ENCODE peak calls at places on chromosomes 5 and 9, in eight cellular contexts. M, H, G, U, Y, V, Q and P are unnamed samples.
A peak's percentile ranks its signal among the peaks of the same experiment; 100 is the strongest.

GRCh38 chr9:88657893-88658292 is 122.9 kb downstream of the NXNL2 start:
- DNase-seq in U (no peak), V (peak; percentile 77), H (no peak), G (no peak), Q (no peak), M (peak; percentile 31), Y (peak; percentile 39), P (no peak)

GRCh38 chr5:98933446-98934072 is 4.8 kb upstream of the CHD1 start:
- DNase-seq in M (no peak), Q (peak; percentile 82), V (no peak), H (no peak), Y (no peak), U (no peak), G (no peak), P (no peak)

GRCh38 chr5:123916331-123917121 is 404.5 kb downstream of the CSNK1G3 start:
- DNase-seq in H (no peak), U (no peak), Y (peak; percentile 65), V (peak; percentile 4), Q (no peak), G (no peak), M (peak; percentile 95), P (peak; percentile 83)

GRCh38 chr9:35905912-35906679 is at the start of gene HRCT1:
- DNase-seq in Y (peak; percentile 99), M (peak; percentile 97), H (peak; percentile 87), U (peak; percentile 93), G (peak; percentile 39), Q (no peak), V (peak; percentile 92), P (peak; percentile 77)

GRCh38 chr5:79056847-79057246 is 12.6 kb downstream of the DMGDH start:
- DNase-seq in Q (no peak), U (no peak), Y (no peak), V (no peak), G (no peak), H (no peak), M (no peak), P (no peak)

GRCh38 chr5:66477591-66477990 is 118.6 kb upstream of the MAST4 start:
- DNase-seq in V (no peak), M (no peak), G (no peak), Y (no peak), U (no peak), H (no peak), Q (no peak), P (no peak)

GRCh38 chr9:101354143-101354764 is 30.6 kb downstream of the BAAT start:
- DNase-seq in H (no peak), U (no peak), Y (no peak), G (no peak), M (peak; percentile 7), V (no peak), Q (no peak), P (no peak)

GRCh38 chr5:67960939-67961338 is 254.6 kb upstream of the PIK3R1 start:
- DNase-seq in U (no peak), Y (no peak), H (no peak), V (no peak), Q (no peak), G (no peak), M (no peak), P (no peak)

GRCh38 chr5:72584466-72584865 is 77.3 kb upstream of the ZNF366 start:
- DNase-seq in V (no peak), H (no peak), Q (no peak), G (no peak), Y (peak; percentile 72), U (no peak), M (no peak), P (no peak)

GRCh38 chr5:92309336-92309991 is 926.3 kb upstream of the ARRDC3 start:
- DNase-seq in G (no peak), V (peak; percentile 4), M (peak; percentile 49), U (no peak), Q (peak; percentile 23), H (no peak), Y (peak; percentile 77), P (peak; percentile 29)

GRCh38 chr5:95583992-95584391 is 29.1 kb downstream of the ARSK start:
- DNase-seq in V (no peak), U (no peak), Q (no peak), Y (no peak), H (no peak), G (no peak), M (peak; percentile 10), P (no peak)

GRCh38 chr5:110900829-110901228 is 162.0 kb downstream of the SLC25A46 start:
- DNase-seq in M (peak; percentile 99), U (no peak), V (peak; percentile 28), Q (no peak), G (no peak), Y (peak; percentile 84), H (no peak), P (peak; percentile 69)

GRCh38 chr5:127970854-127971425 is 112.6 kb upstream of the SLC12A2 start:
- DNase-seq in Y (no peak), G (no peak), Q (no peak), V (no peak), U (no peak), H (no peak), M (no peak), P (no peak)

GRCh38 chr5:137833463-137833862 is 34.2 kb upstream of the MYOT start:
- DNase-seq in U (no peak), Y (peak; percentile 67), M (peak; percentile 96), V (peak; percentile 83), Q (no peak), G (no peak), H (no peak), P (no peak)

GRCh38 chr9:99211746-99212145 is 10.0 kb downstream of the ALG2 start:
- DNase-seq in Y (no peak), V (no peak), H (no peak), Q (no peak), G (no peak), M (no peak), U (no peak), P (no peak)

GRCh38 chr5:421287-421880 is 21.6 kb upstream of the EXOC3 start:
- DNase-seq in G (peak; percentile 25), U (peak; percentile 26), M (no peak), Q (peak; percentile 70), V (no peak), H (no peak), Y (no peak), P (no peak)

GRCh38 chr9:105816202-105816744 is 121.9 kb downstream of the TMEM38B start:
- DNase-seq in V (no peak), M (no peak), Q (no peak), Y (no peak), U (no peak), H (no peak), G (no peak), P (no peak)

GRCh38 chr9:72954431-72955420 is 1.9 kb upstream of the ALDH1A1 start:
- DNase-seq in Q (no peak), H (peak; percentile 53), Y (peak; percentile 68), M (no peak), V (no peak), U (peak; percentile 43), G (no peak), P (peak; percentile 48)
- H3K4me3 ChIP-seq in Q (no peak overlapping the region), H (no peak overlapping the region), Y (no peak overlapping the region), M (no peak overlapping the region), V (no peak overlapping the region), U (no peak overlapping the region), G (no peak overlapping the region), P (no peak overlapping the region)

GRCh38 chr5:135429886-135430437 is 17.2 kb downstream of the DCANP1 start:
- DNase-seq in G (no peak), H (no peak), V (no peak), U (no peak), Y (no peak), Q (no peak), M (no peak), P (no peak)
- TF ChIP-seq CTCF in G (no peak), H (no peak), V (no peak), U (no peak), Y (no peak), Q (no peak), M (no peak), P (no peak)

GRCh38 chr5:132825824-132826391 is 4.5 kb downstream of the SHROOM1 start:
- DNase-seq in G (no peak), H (no peak), V (no peak), Q (no peak), U (no peak), M (no peak), Y (no peak), P (no peak)
- H3K4me3 ChIP-seq in G (peak overlapping the region; percentile 14), H (no peak overlapping the region), V (peak overlapping the region; percentile 12), Q (no peak overlapping the region), U (no peak overlapping the region), M (no peak overlapping the region), Y (no peak overlapping the region), P (no peak overlapping the region)

DNA sequence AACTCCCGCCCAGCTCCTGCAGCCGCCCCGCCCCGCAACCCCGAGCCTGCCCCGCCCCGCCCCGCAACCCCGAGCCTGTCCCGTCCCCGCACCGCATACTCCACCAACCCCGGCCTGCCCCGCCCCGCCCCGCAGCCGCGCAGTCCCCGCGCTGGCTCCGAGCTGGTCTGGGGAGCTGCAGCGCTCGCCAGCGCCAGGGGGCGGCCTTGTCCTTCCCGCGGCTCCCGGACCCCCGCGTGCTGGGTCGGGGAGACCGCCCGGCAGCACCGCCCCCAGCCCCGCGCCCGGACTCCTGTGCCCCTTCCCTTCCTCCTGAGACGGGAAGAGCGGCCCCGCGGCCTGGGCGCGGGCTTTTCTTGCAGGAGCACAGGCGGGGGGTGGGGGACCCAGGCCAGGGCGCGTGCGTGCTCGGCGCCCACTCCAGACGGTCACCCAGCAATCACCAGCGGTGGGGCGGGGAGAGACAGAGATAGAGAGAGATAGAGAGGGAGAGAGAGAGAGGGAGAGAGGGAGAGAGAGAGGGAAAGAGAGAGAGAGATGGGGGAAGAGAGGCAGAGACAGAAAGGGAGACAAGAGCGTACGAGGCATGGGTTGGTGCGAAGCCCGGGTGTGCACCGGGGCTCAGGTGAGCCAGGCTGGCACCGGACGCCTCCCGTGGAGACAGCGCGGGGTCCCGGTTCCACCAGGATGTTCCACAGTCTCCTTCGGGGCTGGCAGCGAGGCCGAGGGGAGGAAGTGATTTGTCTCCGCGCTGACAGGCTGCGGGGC is 14.7 kb upstream of the TMEM250 start:
- DNase-seq in U (peak; percentile 62), H (no peak), M (peak; percentile 25), Y (peak; percentile 59), Q (no peak), V (no peak), G (no peak), P (no peak)
- TF ChIP-seq CTCF in U (no peak), H (no peak), M (peak; percentile 25), Y (peak; percentile 33), Q (no peak), V (peak; percentile 56), G (peak; percentile 26), P (peak; percentile 30)

DNA sequence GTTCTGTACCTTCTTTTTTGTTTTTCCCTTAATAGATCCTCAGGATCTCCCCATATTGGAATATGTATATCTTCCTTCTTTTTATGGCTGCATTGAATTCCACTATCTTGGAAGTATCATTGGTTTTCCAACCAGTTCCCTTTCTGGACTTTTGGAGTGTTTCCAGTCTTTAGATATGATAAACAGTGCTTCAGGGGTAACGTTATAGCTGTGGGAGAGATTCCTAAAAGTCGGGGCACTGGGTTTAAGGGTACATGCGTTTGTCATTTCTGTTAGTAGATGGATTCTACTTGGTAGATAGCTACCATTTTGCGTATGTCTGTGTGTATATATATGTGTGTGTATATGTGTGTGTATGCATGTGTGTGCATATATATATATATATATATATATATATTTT is 42.0 kb downstream of the EXOSC2 start:
- DNase-seq in Q (no peak), Y (no peak), M (no peak), V (no peak), H (no peak), U (no peak), G (no peak), P (no peak)
- H3K4me3 ChIP-seq in Q (no peak overlapping the region), Y (no peak overlapping the region), M (no peak overlapping the region), V (no peak overlapping the region), H (no peak overlapping the region), U (no peak overlapping the region), G (no peak overlapping the region), P (no peak overlapping the region)